ENCODE peak calls at places on chromosomes 6 and 20, in five cellular contexts. O is T follicular helper cell, K is HuH-7, J is GF-D8, T is HTR-8/SVneo. Y is an unnamed sample.

GRCh38 chr6:170293881-170294755 is 3.2 kb upstream of the DLL1 start:
- DNase-seq in O (no peak), K (no peak), J (no peak), T (no peak), Y (no peak)

GRCh38 chr20:46246527-46246926 is 61.8 kb downstream of the CDH22 start:
- DNase-seq in O (no peak), K (no peak), J (no peak), T (no peak), Y (no peak)

GRCh38 chr6:15874821-15875220 is 212.0 kb upstream of the DTNBP1 start:
- DNase-seq in O (no peak), K (no peak), J (no peak), T (no peak), Y (no peak)

GRCh38 chr6:25173951-25174474 is 105.2 kb upstream of the CARMIL1 start:
- DNase-seq in O (no peak), K (peak), J (no peak), T (peak), Y (peak)

GRCh38 chr20:17734374-17734773 is 34.6 kb downstream of the BANF2 start:
- DNase-seq in O (no peak), K (no peak), J (no peak), T (no peak), Y (no peak)

GRCh38 chr6:117072781-117073180 is 192.6 kb upstream of the VGLL2 start:
- DNase-seq in O (no peak), K (no peak), J (no peak), T (no peak), Y (no peak)

GRCh38 chr6:11869656-11870340 is 91.2 kb upstream of the ADTRP start:
- DNase-seq in O (no peak), K (no peak), J (no peak), T (peak), Y (no peak)

GRCh38 chr20:48849779-48850178 is 22.0 kb upstream of the PREX1 start:
- DNase-seq in O (no peak), K (no peak), J (no peak), T (no peak), Y (no peak)

GRCh38 chr20:23436681-23437080 is 2.8 kb upstream of the CSTL1 start:
- DNase-seq in O (no peak), K (no peak), J (no peak), T (no peak), Y (no peak)

Y was measured in NCI-H460.